ENCODE peak calls at places on chromosomes 11 and 22, in nine cellular contexts. One of them, this sample, is unnamed.

GRCh38 chr11:66720223-66720898 is 8.7 kb downstream of the SPTBN2 start:
- DNase-seq in mucosa of descending colon: peak; percentile 83
- DNase-seq in astrocyte of the spinal cord: peak; percentile 81
- DNase-seq in kidney epithelial cell: peak; percentile 86
- DNase-seq in left ventricle myocardium inferior: no peak
- DNase-seq in iris pigment epithelial cell: peak; percentile 75
- DNase-seq in amygdala: no peak
- DNase-seq in stimulated activated CD8-positive, alpha-beta memory T cell treated with anti-CD3 and anti-CD28 coated beads, Interleukin-7, amount 100 ng/mL, for 24 hours: no peak
- DNase-seq in Karpas-422: peak; percentile 85
- DNase-seq in this sample: no peak

GRCh38 chr11:2325719-2326118 is 23.9 kb downstream of the TSPAN32 start:
- DNase-seq in mucosa of descending colon: no peak
- DNase-seq in astrocyte of the spinal cord: no peak
- DNase-seq in kidney epithelial cell: no peak
- DNase-seq in left ventricle myocardium inferior: peak; percentile 50
- DNase-seq in iris pigment epithelial cell: no peak
- DNase-seq in amygdala: no peak
- DNase-seq in stimulated activated CD8-positive, alpha-beta memory T cell treated with anti-CD3 and anti-CD28 coated beads, Interleukin-7, amount 100 ng/mL, for 24 hours: no peak
- DNase-seq in Karpas-422: no peak
- DNase-seq in this sample: no peak

GRCh38 chr11:72038491-72038890 is 39.8 kb downstream of the IL18BP start:
- DNase-seq in mucosa of descending colon: no peak
- DNase-seq in astrocyte of the spinal cord: peak; percentile 84
- DNase-seq in kidney epithelial cell: no peak
- DNase-seq in left ventricle myocardium inferior: peak; percentile 67
- DNase-seq in iris pigment epithelial cell: peak; percentile 78
- DNase-seq in amygdala: peak; percentile 53
- DNase-seq in stimulated activated CD8-positive, alpha-beta memory T cell treated with anti-CD3 and anti-CD28 coated beads, Interleukin-7, amount 100 ng/mL, for 24 hours: no peak
- DNase-seq in Karpas-422: no peak
- DNase-seq in this sample: peak; percentile 71

GRCh38 chr11:69744435-69744834 is 30.7 kb downstream of the FGF4 start:
- DNase-seq in mucosa of descending colon: no peak
- DNase-seq in astrocyte of the spinal cord: peak; percentile 71
- DNase-seq in kidney epithelial cell: peak; percentile 75
- DNase-seq in left ventricle myocardium inferior: no peak
- DNase-seq in iris pigment epithelial cell: peak; percentile 71
- DNase-seq in amygdala: no peak
- DNase-seq in stimulated activated CD8-positive, alpha-beta memory T cell treated with anti-CD3 and anti-CD28 coated beads, Interleukin-7, amount 100 ng/mL, for 24 hours: no peak
- DNase-seq in Karpas-422: no peak
- DNase-seq in this sample: no peak

GRCh38 chr11:67627394-67627787 is 2.3 kb downstream of the NUDT8 start:
- DNase-seq in mucosa of descending colon: no peak
- DNase-seq in astrocyte of the spinal cord: no peak
- DNase-seq in kidney epithelial cell: no peak
- DNase-seq in left ventricle myocardium inferior: no peak
- DNase-seq in iris pigment epithelial cell: no peak
- DNase-seq in amygdala: no peak
- DNase-seq in stimulated activated CD8-positive, alpha-beta memory T cell treated with anti-CD3 and anti-CD28 coated beads, Interleukin-7, amount 100 ng/mL, for 24 hours: no peak
- DNase-seq in Karpas-422: no peak
- DNase-seq in this sample: no peak

GRCh38 chr11:128021304-128022006 is 565.9 kb downstream of the ETS1 start:
- DNase-seq in mucosa of descending colon: no peak
- DNase-seq in astrocyte of the spinal cord: no peak
- DNase-seq in kidney epithelial cell: no peak
- DNase-seq in left ventricle myocardium inferior: no peak
- DNase-seq in iris pigment epithelial cell: no peak
- DNase-seq in amygdala: no peak
- DNase-seq in stimulated activated CD8-positive, alpha-beta memory T cell treated with anti-CD3 and anti-CD28 coated beads, Interleukin-7, amount 100 ng/mL, for 24 hours: no peak
- DNase-seq in Karpas-422: no peak
- DNase-seq in this sample: no peak

GRCh38 chr22:29102300-29102699 is 29.5 kb downstream of the KREMEN1 start:
- DNase-seq in mucosa of descending colon: no peak
- DNase-seq in astrocyte of the spinal cord: no peak
- DNase-seq in kidney epithelial cell: no peak
- DNase-seq in left ventricle myocardium inferior: no peak
- DNase-seq in iris pigment epithelial cell: no peak
- DNase-seq in amygdala: no peak
- DNase-seq in stimulated activated CD8-positive, alpha-beta memory T cell treated with anti-CD3 and anti-CD28 coated beads, Interleukin-7, amount 100 ng/mL, for 24 hours: no peak
- DNase-seq in Karpas-422: peak; percentile 54
- DNase-seq in this sample: no peak

GRCh38 chr11:46385169-46386004 is 3.9 kb downstream of the MDK start:
- DNase-seq in mucosa of descending colon: no peak
- DNase-seq in astrocyte of the spinal cord: no peak
- DNase-seq in kidney epithelial cell: no peak
- DNase-seq in left ventricle myocardium inferior: no peak
- DNase-seq in iris pigment epithelial cell: no peak
- DNase-seq in amygdala: no peak
- DNase-seq in stimulated activated CD8-positive, alpha-beta memory T cell treated with anti-CD3 and anti-CD28 coated beads, Interleukin-7, amount 100 ng/mL, for 24 hours: no peak
- DNase-seq in Karpas-422: no peak
- DNase-seq in this sample: no peak

GRCh38 chr11:121105063-121105480 is 4.0 kb downstream of the TECTA start:
- DNase-seq in mucosa of descending colon: no peak
- DNase-seq in astrocyte of the spinal cord: no peak
- DNase-seq in kidney epithelial cell: no peak
- DNase-seq in left ventricle myocardium inferior: peak; percentile 35
- DNase-seq in iris pigment epithelial cell: no peak
- DNase-seq in amygdala: no peak
- DNase-seq in stimulated activated CD8-positive, alpha-beta memory T cell treated with anti-CD3 and anti-CD28 coated beads, Interleukin-7, amount 100 ng/mL, for 24 hours: no peak
- DNase-seq in Karpas-422: no peak
- DNase-seq in this sample: no peak

GRCh38 chr11:75768909-75769771 is 562 bp downstream of the DGAT2 start:
- DNase-seq in mucosa of descending colon: no peak
- DNase-seq in astrocyte of the spinal cord: no peak
- DNase-seq in kidney epithelial cell: no peak
- DNase-seq in left ventricle myocardium inferior: no peak
- DNase-seq in iris pigment epithelial cell: no peak
- DNase-seq in amygdala: no peak
- DNase-seq in stimulated activated CD8-positive, alpha-beta memory T cell treated with anti-CD3 and anti-CD28 coated beads, Interleukin-7, amount 100 ng/mL, for 24 hours: no peak
- DNase-seq in Karpas-422: no peak
- DNase-seq in this sample: no peak

GRCh38 chr11:27370374-27370773 is 7.4 kb upstream of the CCDC34 start:
- DNase-seq in mucosa of descending colon: no peak
- DNase-seq in astrocyte of the spinal cord: no peak
- DNase-seq in kidney epithelial cell: no peak
- DNase-seq in left ventricle myocardium inferior: no peak
- DNase-seq in iris pigment epithelial cell: peak; percentile 41
- DNase-seq in amygdala: no peak
- DNase-seq in stimulated activated CD8-positive, alpha-beta memory T cell treated with anti-CD3 and anti-CD28 coated beads, Interleukin-7, amount 100 ng/mL, for 24 hours: no peak
- DNase-seq in Karpas-422: no peak
- DNase-seq in this sample: no peak

GRCh38 chr11:122108192-122108799 is 7.7 kb downstream of the BLID start:
- DNase-seq in mucosa of descending colon: no peak
- DNase-seq in astrocyte of the spinal cord: peak; percentile 60
- DNase-seq in kidney epithelial cell: no peak
- DNase-seq in left ventricle myocardium inferior: no peak
- DNase-seq in iris pigment epithelial cell: peak; percentile 54
- DNase-seq in amygdala: no peak
- DNase-seq in stimulated activated CD8-positive, alpha-beta memory T cell treated with anti-CD3 and anti-CD28 coated beads, Interleukin-7, amount 100 ng/mL, for 24 hours: no peak
- DNase-seq in Karpas-422: peak; percentile 79
- DNase-seq in this sample: peak; percentile 38

GRCh38 chr11:74171630-74172465 is 759 bp downstream of the PPME1 start:
- DNase-seq in mucosa of descending colon: no peak
- DNase-seq in astrocyte of the spinal cord: peak; percentile 5
- DNase-seq in kidney epithelial cell: no peak
- DNase-seq in left ventricle myocardium inferior: no peak
- DNase-seq in iris pigment epithelial cell: no peak
- DNase-seq in amygdala: no peak
- DNase-seq in stimulated activated CD8-positive, alpha-beta memory T cell treated with anti-CD3 and anti-CD28 coated beads, Interleukin-7, amount 100 ng/mL, for 24 hours: no peak
- DNase-seq in Karpas-422: no peak
- DNase-seq in this sample: no peak

GRCh38 chr22:45896153-45896951 is 80.6 kb downstream of the WNT7B start:
- DNase-seq in mucosa of descending colon: peak; percentile 44
- DNase-seq in astrocyte of the spinal cord: no peak
- DNase-seq in kidney epithelial cell: no peak
- DNase-seq in left ventricle myocardium inferior: peak; percentile 11
- DNase-seq in iris pigment epithelial cell: no peak
- DNase-seq in amygdala: no peak
- DNase-seq in stimulated activated CD8-positive, alpha-beta memory T cell treated with anti-CD3 and anti-CD28 coated beads, Interleukin-7, amount 100 ng/mL, for 24 hours: no peak
- DNase-seq in Karpas-422: no peak
- DNase-seq in this sample: no peak

GRCh38 chr11:125167292-125167953 is 2.9 kb downstream of the PKNOX2 start:
- DNase-seq in mucosa of descending colon: no peak
- DNase-seq in astrocyte of the spinal cord: peak; percentile 65
- DNase-seq in kidney epithelial cell: no peak
- DNase-seq in left ventricle myocardium inferior: peak; percentile 33
- DNase-seq in iris pigment epithelial cell: peak; percentile 51
- DNase-seq in amygdala: no peak
- DNase-seq in stimulated activated CD8-positive, alpha-beta memory T cell treated with anti-CD3 and anti-CD28 coated beads, Interleukin-7, amount 100 ng/mL, for 24 hours: no peak
- DNase-seq in Karpas-422: no peak
- DNase-seq in this sample: no peak

This sample was measured in hippocampal formation.